ENCODE peak calls at places on chromosome 22, in nine cellular contexts. Q is D341Med; J is NCI-H1092; E is activated CD8-positive, alpha-beta memory T cell treated with anti-CD3 and anti-CD28 coated beads for 48 hours; Y is ACHN; W is EL; Z is EH; X is stimulated activated CD4-positive, alpha-beta T cell treated with anti-CD3 and anti-CD28 coated beads, Interleukin-15, amount 100 ng/mL, for 48 hours; H is H1. D is an unnamed sample.
A peak's percentile ranks its signal among the peaks of the same experiment; 100 is the strongest.

GRCh38 chr22:25666308-25666707 is 75.7 kb upstream of the MYO18B start:
- DNase-seq in Z (no peak), H (no peak), E (no peak), Q (no peak), W (no peak), Y (no peak), J (no peak), X (no peak), D (peak; percentile 85)

GRCh38 chr22:47558828-47559700 is 796.6 kb downstream of the TBC1D22A start:
- DNase-seq in J (no peak), Z (no peak), H (no peak), Q (peak; percentile 9), E (no peak), Y (no peak), W (no peak), X (no peak), D (no peak)

GRCh38 chr22:46845281-46846153 is 83.1 kb downstream of the TBC1D22A start:
- DNase-seq in X (no peak), Z (peak; percentile 35), H (no peak), Q (no peak), J (no peak), W (no peak), E (no peak), Y (no peak), D (no peak)

GRCh38 chr22:21816787-21817496 is 50.5 kb downstream of the MAPK1 start:
- DNase-seq in X (no peak), Q (no peak), H (no peak), J (no peak), W (peak; percentile 88), Y (peak; percentile 74), Z (peak; percentile 91), E (no peak), D (no peak)

GRCh38 chr22:49827853-49828598 is at the start of gene BRD1:
- DNase-seq in Z (peak; percentile 73), J (no peak), X (no peak), H (no peak), E (peak; percentile 23), W (peak; percentile 62), Y (peak; percentile 58), Q (peak; percentile 91), D (peak; percentile 77)

GRCh38 chr22:39448205-39449054 is 8.4 kb upstream of the MGAT3 start:
- DNase-seq in X (no peak), Z (no peak), Y (no peak), J (no peak), W (no peak), H (no peak), E (no peak), Q (no peak), D (no peak)

GRCh38 chr22:47452184-47452583 is 689.7 kb downstream of the TBC1D22A start:
- DNase-seq in H (no peak), Q (no peak), X (no peak), J (no peak), Z (no peak), Y (no peak), W (no peak), E (no peak), D (no peak)

GRCh38 chr22:46110215-46110614 is 40.1 kb upstream of the PPARA start:
- DNase-seq in X (no peak), H (no peak), E (no peak), Q (no peak), W (no peak), Y (peak; percentile 40), Z (peak; percentile 66), J (no peak), D (no peak)

GRCh38 chr22:43888740-43889139 is 3.1 kb downstream of the PNPLA5 start:
- DNase-seq in E (no peak), J (no peak), Z (no peak), H (no peak), W (no peak), Q (no peak), Y (no peak), X (no peak), D (no peak)

D was measured in cardiac muscle cell.